ENCODE peak calls at places on chromosomes 7 and 10, in ten cellular contexts. V is type B pancreatic cell; H is heart right ventricle; I is thyroid gland; E is colonic mucosa; L is endodermal cell; W is cardiac fibroblast; A is fibroblast of mammary gland; S is A549; F is CD4-positive, alpha-beta T cell. K is an unnamed sample.

GRCh38 chr10:17836917-17837316 is 27.8 kb downstream of the MRC1 start:
- DNase-seq in V (no peak), L (peak), S (peak), E (peak), I (peak), F (no peak), H (peak), W (peak), A (peak), K (no peak)

GRCh38 chr7:22801907-22802306 is 20.7 kb downstream of the TOMM7 start:
- DNase-seq in I (no peak), W (no peak), A (no peak), L (peak), H (no peak), V (no peak), S (no peak), F (no peak), E (no peak), K (no peak)

GRCh38 chr7:128021361-128021760 is 9.9 kb downstream of the LRRC4 start:
- DNase-seq in S (peak), H (no peak), A (peak), V (no peak), L (no peak), F (no peak), I (no peak), E (no peak), W (no peak), K (no peak)

GRCh38 chr10:44384601-44385422 is at the start of gene CXCL12:
- DNase-seq in I (no peak), W (peak), V (peak), A (no peak), E (peak), F (no peak), L (peak), S (no peak), H (peak), K (peak)

GRCh38 chr7:51647931-51648351 is 331.3 kb upstream of the COBL start:
- DNase-seq in H (no peak), A (peak), F (no peak), L (peak), S (no peak), E (peak), I (no peak), V (no peak), W (no peak), K (no peak)

GRCh38 chr7:27110163-27110976 is 7.9 kb upstream of the HOXA2 start:
- DNase-seq in E (peak), L (peak), W (peak), F (no peak), I (no peak), H (no peak), V (peak), A (peak), S (peak), K (no peak)

GRCh38 chr7:2520131-2520807 is 695 bp downstream of the LFNG start:
- DNase-seq in L (peak), W (no peak), E (peak), F (no peak), S (peak), A (no peak), H (no peak), I (no peak), V (no peak), K (no peak)

GRCh38 chr7:74029991-74030415 is 2.0 kb downstream of the ELN start:
- DNase-seq in V (no peak), W (no peak), F (no peak), I (peak), S (no peak), H (no peak), A (no peak), L (no peak), E (no peak), K (no peak)

GRCh38 chr7:66700633-66701131 is 39.9 kb upstream of the RABGEF1 start:
- DNase-seq in L (no peak), H (no peak), A (no peak), W (no peak), S (no peak), F (no peak), I (no peak), V (no peak), E (no peak), K (peak)

GRCh38 chr7:37928878-37929277 is 8.4 kb downstream of the EPDR1 start:
- DNase-seq in W (no peak), A (no peak), E (no peak), F (no peak), H (no peak), V (no peak), L (no peak), I (no peak), S (no peak), K (no peak)

GRCh38 chr10:5945561-5946418 is 31.6 kb downstream of the IL15RA start:
- DNase-seq in A (peak), F (no peak), L (no peak), H (peak), V (no peak), I (peak), S (no peak), E (peak), W (peak), K (no peak)

GRCh38 chr10:44968101-44968886 is 8.7 kb downstream of the RASSF4 start:
- DNase-seq in S (no peak), V (no peak), W (peak), L (no peak), E (peak), A (peak), H (no peak), F (no peak), I (peak), K (no peak)

GRCh38 chr10:77925795-77926565 is 575 bp downstream of the DLG5 start:
- DNase-seq in E (peak), I (peak), H (peak), W (peak), A (peak), S (peak), V (peak), L (peak), F (peak), K (peak)

GRCh38 chr7:111014074-111014473 is 76.9 kb upstream of the LRRN3 start:
- DNase-seq in H (no peak), A (no peak), E (no peak), W (peak), L (no peak), I (peak), F (no peak), V (no peak), S (no peak), K (no peak)

GRCh38 chr10:17516376-17516775 is 62.0 kb upstream of the ST8SIA6 start:
- DNase-seq in S (no peak), H (no peak), V (no peak), E (no peak), I (no peak), L (no peak), F (no peak), W (no peak), A (no peak), K (no peak)

GRCh38 chr7:27112960-27113949 is 10.8 kb upstream of the HOXA2 start:
- DNase-seq in W (peak), I (no peak), V (peak), A (peak), S (peak), H (no peak), E (peak), L (peak), F (no peak), K (no peak)

GRCh38 chr10:44974628-44975431 is 3.8 kb downstream of the DEPP1 start:
- DNase-seq in A (peak), W (peak), S (peak), V (no peak), L (peak), H (peak), E (peak), F (peak), I (peak), K (peak)

GRCh38 chr10:93854985-93855384 is 38.8 kb upstream of the SLC35G1 start:
- DNase-seq in L (no peak), H (no peak), S (no peak), I (no peak), E (no peak), F (no peak), A (no peak), W (peak), V (no peak), K (no peak)

GRCh38 chr7:3200504-3200903 is 100.5 kb upstream of the SDK1 start:
- DNase-seq in E (peak), L (peak), S (peak), A (peak), W (peak), F (peak), I (no peak), H (no peak), V (no peak), K (peak)

GRCh38 chr10:93535293-93535692 is 31.2 kb upstream of the FFAR4 start:
- DNase-seq in H (no peak), V (no peak), L (peak), F (no peak), E (no peak), A (no peak), S (no peak), I (no peak), W (no peak), K (no peak)

GRCh38 chr10:22027666-22028238 is 24.2 kb upstream of the DNAJC1 start:
- DNase-seq in F (no peak), E (no peak), I (no peak), W (no peak), S (no peak), A (no peak), V (no peak), L (no peak), H (no peak), K (no peak)

GRCh38 chr10:71621783-71622526 is 97.6 kb downstream of the C10orf105 start:
- DNase-seq in V (no peak), W (peak), E (no peak), H (peak), L (peak), S (no peak), A (peak), I (peak), F (no peak), K (no peak)

GRCh38 chr7:140447841-140448240 is 31.5 kb downstream of the MKRN1 start:
- DNase-seq in W (no peak), H (no peak), E (no peak), F (no peak), V (no peak), A (no peak), L (no peak), S (no peak), I (no peak), K (no peak)

GRCh38 chr10:121804460-121804859 is 123.4 kb downstream of the ATE1 start:
- DNase-seq in L (no peak), W (peak), H (no peak), A (peak), F (no peak), E (no peak), S (no peak), I (no peak), V (no peak), K (no peak)

GRCh38 chr7:35285799-35286198 is 31.9 kb upstream of the TBX20 start:
- DNase-seq in H (no peak), E (no peak), A (no peak), L (no peak), S (no peak), I (no peak), W (no peak), F (no peak), V (no peak), K (no peak)

GRCh38 chr10:47311193-47311899 is 10.9 kb upstream of the GDF2 start:
- DNase-seq in A (no peak), H (no peak), L (no peak), I (peak), E (peak), S (peak), F (peak), V (no peak), W (no peak), K (no peak)

GRCh38 chr10:14507156-14507555 is 176.4 kb upstream of the FRMD4A start:
- DNase-seq in E (no peak), L (no peak), I (no peak), S (no peak), F (peak), H (no peak), V (no peak), W (no peak), A (no peak), K (no peak)

GRCh38 chr10:75283150-75284096 is 47.7 kb upstream of the COMTD1 start:
- DNase-seq in A (peak), L (peak), H (no peak), I (peak), V (peak), F (no peak), S (no peak), W (peak), E (no peak), K (peak)

GRCh38 chr7:32957326-32958045 is at the start of gene FKBP9:
- DNase-seq in H (peak), S (peak), V (peak), E (peak), L (peak), I (peak), A (peak), F (no peak), W (peak), K (peak)

GRCh38 chr7:55774327-55775050 is 88.1 kb downstream of the SEPTIN14 start:
- DNase-seq in H (no peak), F (no peak), L (peak), V (no peak), S (no peak), I (no peak), E (no peak), A (no peak), W (no peak), K (no peak)

GRCh38 chr10:24777191-24777590 is 53.5 kb upstream of the ARHGAP21 start:
- DNase-seq in W (no peak), S (no peak), V (no peak), E (no peak), I (no peak), A (peak), F (no peak), L (no peak), H (no peak), K (no peak)

GRCh38 chr10:93006435-93007039 is 54.1 kb upstream of the CYP26C1 start:
- DNase-seq in A (peak), E (no peak), L (no peak), F (no peak), W (peak), H (no peak), I (no peak), V (no peak), S (peak), K (no peak)

GRCh38 chr7:115941703-115942268 is 88.8 kb downstream of the TFEC start:
- DNase-seq in V (no peak), A (peak), E (no peak), I (peak), F (no peak), W (peak), S (no peak), H (no peak), L (no peak), K (no peak)

GRCh38 chr10:26503911-26504310 is 65.8 kb downstream of the APBB1IP start:
- DNase-seq in L (peak), S (peak), E (no peak), H (no peak), V (no peak), F (peak), I (no peak), A (no peak), W (no peak), K (no peak)

GRCh38 chr7:98956937-98957336 is 78.6 kb downstream of the TRRAP start:
- DNase-seq in I (no peak), W (no peak), V (no peak), H (peak), L (no peak), A (peak), E (no peak), S (no peak), F (no peak), K (no peak)

GRCh38 chr7:4709187-4709586 is 27.1 kb downstream of the FOXK1 start:
- DNase-seq in V (no peak), W (no peak), F (no peak), S (no peak), I (no peak), H (no peak), E (no peak), L (peak), A (no peak), K (no peak)

GRCh38 chr7:5001003-5001402 is 42.0 kb upstream of the MMD2 start:
- DNase-seq in S (no peak), V (no peak), A (no peak), F (no peak), E (no peak), H (no peak), I (no peak), W (no peak), L (no peak), K (no peak)

GRCh38 chr10:27527597-27528295 is 23.6 kb downstream of the RAB18 start:
- DNase-seq in A (peak), W (peak), H (no peak), V (no peak), E (no peak), I (no peak), F (no peak), S (no peak), L (no peak), K (no peak)

GRCh38 chr10:556971-557370 is 132.5 kb downstream of the DIP2C start:
- DNase-seq in F (no peak), I (no peak), V (no peak), W (no peak), H (no peak), A (no peak), L (peak), S (no peak), E (no peak), K (no peak)

GRCh38 chr7:132249591-132249971 is 326.7 kb downstream of the PLXNA4 start:
- DNase-seq in L (peak), A (no peak), F (no peak), E (peak), V (no peak), H (no peak), W (peak), I (no peak), S (peak), K (no peak)
- TF ChIP-seq CTCF in L (peak), A (peak), F (no peak), E (peak), V (peak), H (peak), W (no peak), I (peak), S (peak), K (peak)

GRCh38 chr10:123573236-123574147 is 92.7 kb upstream of the GPR26 start:
- DNase-seq in A (peak), L (peak), I (peak), W (peak), F (no peak), V (no peak), H (no peak), S (peak), E (peak), K (no peak)
- TF ChIP-seq CTCF in A (peak), L (peak), I (peak), W (peak), F (no peak), V (peak), H (peak), S (peak), E (peak), K (peak)

GRCh38 chr7:80779456-80779855 is 139.4 kb downstream of the SEMA3C start:
- DNase-seq in V (no peak), E (no peak), W (no peak), L (no peak), S (no peak), F (no peak), A (no peak), I (no peak), H (no peak), K (no peak)

GRCh38 chr7:80781146-80781545 is 137.7 kb downstream of the SEMA3C start:
- DNase-seq in S (no peak), V (no peak), F (no peak), H (no peak), L (no peak), I (no peak), A (no peak), W (no peak), E (no peak), K (no peak)

GRCh38 chr7:80783688-80784327 is 135.0 kb downstream of the SEMA3C start:
- DNase-seq in V (no peak), F (no peak), H (no peak), L (no peak), W (peak), S (no peak), A (peak), E (no peak), I (no peak), K (no peak)

GRCh38 chr7:80783177-80783687 is 135.6 kb downstream of the SEMA3C start:
- DNase-seq in F (no peak), L (no peak), W (no peak), H (no peak), V (no peak), E (no peak), I (no peak), A (no peak), S (no peak), K (no peak)

DNA sequence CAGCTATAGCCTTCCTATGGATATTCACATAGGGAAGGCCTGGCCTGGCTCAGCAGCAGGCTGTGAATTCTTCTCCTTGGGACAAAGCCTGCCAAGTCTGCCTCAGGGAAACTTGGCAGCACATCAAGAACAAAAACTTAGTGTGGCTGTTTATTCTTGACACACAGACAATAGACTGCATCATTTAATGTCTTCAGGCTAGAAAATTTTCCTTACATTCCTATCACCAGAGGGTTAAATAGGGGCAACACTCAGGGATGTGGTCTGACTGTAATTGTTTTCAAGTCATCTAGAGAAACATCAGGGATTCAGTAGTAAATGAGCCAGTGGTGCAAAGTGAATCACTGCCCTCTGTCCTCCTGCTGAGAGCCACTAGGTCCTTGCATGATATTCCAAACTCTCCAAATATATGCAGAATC is 137.3 kb downstream of the SEMA3C start:
- DNase-seq in I (peak), H (peak), E (no peak), V (no peak), A (peak), S (peak), W (peak), F (no peak), L (peak), K (no peak)
- TF ChIP-seq CTCF in I (no peak), H (no peak), E (no peak), V (no peak), A (peak), S (no peak), W (peak), F (no peak), L (no peak), K (no peak)

GRCh38 chr10:53983431-53983830 is 817.6 kb downstream of the PCDH15 start:
- DNase-seq in V (no peak), H (no peak), W (no peak), E (no peak), I (no peak), L (no peak), F (no peak), S (no peak), A (no peak), K (no peak)

GRCh38 chr10:53978292-53978691 is 822.7 kb downstream of the PCDH15 start:
- DNase-seq in L (peak), E (no peak), V (no peak), W (no peak), I (no peak), A (no peak), H (no peak), S (no peak), F (no peak), K (no peak)

GRCh38 chr10:53977262-53977661 is 823.8 kb downstream of the PCDH15 start:
- DNase-seq in F (no peak), A (no peak), L (no peak), S (no peak), I (no peak), V (no peak), E (no peak), H (no peak), W (no peak), K (no peak)

GRCh38 chr10:53980210-53980609 is 820.8 kb downstream of the PCDH15 start:
- DNase-seq in W (no peak), H (no peak), S (no peak), A (no peak), E (no peak), I (no peak), F (no peak), L (no peak), V (no peak), K (no peak)
- TF ChIP-seq CTCF in W (no peak), H (no peak), S (no peak), A (no peak), E (no peak), I (no peak), F (no peak), L (no peak), V (no peak), K (no peak)

GRCh38 chr7:152362128-152362926 is 73.5 kb downstream of the KMT2C start:
- DNase-seq in V (no peak), S (no peak), A (no peak), I (no peak), H (no peak), W (no peak), F (no peak), L (no peak), E (no peak), K (no peak)
- TF ChIP-seq CTCF in V (no peak), S (no peak), A (no peak), I (no peak), H (no peak), W (no peak), F (no peak), L (no peak), E (no peak), K (no peak)

GRCh38 chr10:84139126-84140035 is at the start of gene GHITM:
- DNase-seq in V (peak), E (peak), I (peak), F (peak), W (peak), H (peak), A (peak), L (peak), S (peak), K (peak)
- TF ChIP-seq CTCF in V (peak), E (peak), I (peak), F (peak), W (peak), H (peak), A (peak), L (peak), S (no peak), K (peak)